ENCODE peak calls at places on chromosomes 13 and 19, in seven cellular contexts. H is astrocyte; M is fibroblast of lung; A is effector memory CD4-positive, alpha-beta T cell; T is thyroid gland; R is mesendoderm; K is keratinocyte. W is an unnamed sample.

GRCh38 chr13:42893346-42893745 is 98.7 kb downstream of the EPSTI1 start:
- DNase-seq in H (peak; percentile 11), M (peak; percentile 69), A (no peak), T (no peak), R (peak; percentile 59), K (no peak), W (no peak)

GRCh38 chr19:41936416-41936850 is 8.2 kb upstream of the ERFL start:
- DNase-seq in H (no peak), M (no peak), A (no peak), T (no peak), R (no peak), K (peak; percentile 52), W (no peak)

GRCh38 chr13:33262069-33262487 is 23.5 kb downstream of the STARD13 start:
- DNase-seq in H (peak; percentile 76), M (no peak), A (no peak), T (no peak), R (peak; percentile 83), K (peak; percentile 78), W (no peak)

GRCh38 chr13:30870049-30870884 is 35.8 kb upstream of the MEDAG start:
- DNase-seq in H (peak; percentile 100), M (peak; percentile 99), A (no peak), T (peak; percentile 31), R (peak; percentile 93), K (peak; percentile 32), W (peak; percentile 64)

GRCh38 chr19:52936151-52936957 is 13.1 kb upstream of the ZNF888 start:
- DNase-seq in H (no peak), M (no peak), A (no peak), T (no peak), R (no peak), K (no peak), W (no peak)

GRCh38 chr13:70856706-70857105 is 748.5 kb upstream of the KLHL1 start:
- DNase-seq in H (no peak), M (no peak), A (no peak), T (no peak), R (no peak), K (no peak), W (no peak)

GRCh38 chr19:47674548-47674947 is 38.7 kb upstream of the EHD2 start:
- DNase-seq in H (no peak), M (no peak), A (no peak), T (no peak), R (no peak), K (no peak), W (no peak)

GRCh38 chr19:18464646-18465045 is 26.7 kb upstream of the ISYNA1 start:
- DNase-seq in H (peak; percentile 93), M (peak; percentile 98), A (no peak), T (peak; percentile 94), R (no peak), K (no peak), W (peak; percentile 81)

GRCh38 chr13:30766957-30767603 is 31.7 kb downstream of the ALOX5AP start:
- DNase-seq in H (peak; percentile 14), M (no peak), A (peak; percentile 5), T (no peak), R (no peak), K (no peak), W (no peak)

GRCh38 chr13:36345438-36346221 is 564 bp downstream of the SPART start:
- DNase-seq in H (peak; percentile 86), M (peak; percentile 93), A (peak; percentile 38), T (peak; percentile 71), R (peak; percentile 91), K (no peak), W (peak; percentile 81)

GRCh38 chr13:27027086-27027667 is 144.4 kb downstream of the USP12 start:
- DNase-seq in H (no peak), M (no peak), A (no peak), T (no peak), R (no peak), K (no peak), W (no peak)

GRCh38 chr13:78978381-78978998 is 319.5 kb upstream of the OBI1 start:
- DNase-seq in H (peak; percentile 34), M (peak; percentile 75), A (peak; percentile 16), T (peak; percentile 21), R (peak; percentile 60), K (no peak), W (no peak)

GRCh38 chr19:3363841-3364500 is 2.4 kb upstream of the NFIC start:
- DNase-seq in H (no peak), M (no peak), A (no peak), T (no peak), R (no peak), K (no peak), W (no peak)
- H3K27me3 ChIP-seq in H (no peaks in the 10 kb centered on the region), M (no peaks in the 10 kb centered on the region), A (no peaks in the 10 kb centered on the region), T (no peaks in the 10 kb centered on the region), R (peaks cover 74% of the 10 kb centered on the region), K (peaks cover 1% of the 10 kb centered on the region), W (peaks cover 1% of the 10 kb centered on the region)

DNA sequence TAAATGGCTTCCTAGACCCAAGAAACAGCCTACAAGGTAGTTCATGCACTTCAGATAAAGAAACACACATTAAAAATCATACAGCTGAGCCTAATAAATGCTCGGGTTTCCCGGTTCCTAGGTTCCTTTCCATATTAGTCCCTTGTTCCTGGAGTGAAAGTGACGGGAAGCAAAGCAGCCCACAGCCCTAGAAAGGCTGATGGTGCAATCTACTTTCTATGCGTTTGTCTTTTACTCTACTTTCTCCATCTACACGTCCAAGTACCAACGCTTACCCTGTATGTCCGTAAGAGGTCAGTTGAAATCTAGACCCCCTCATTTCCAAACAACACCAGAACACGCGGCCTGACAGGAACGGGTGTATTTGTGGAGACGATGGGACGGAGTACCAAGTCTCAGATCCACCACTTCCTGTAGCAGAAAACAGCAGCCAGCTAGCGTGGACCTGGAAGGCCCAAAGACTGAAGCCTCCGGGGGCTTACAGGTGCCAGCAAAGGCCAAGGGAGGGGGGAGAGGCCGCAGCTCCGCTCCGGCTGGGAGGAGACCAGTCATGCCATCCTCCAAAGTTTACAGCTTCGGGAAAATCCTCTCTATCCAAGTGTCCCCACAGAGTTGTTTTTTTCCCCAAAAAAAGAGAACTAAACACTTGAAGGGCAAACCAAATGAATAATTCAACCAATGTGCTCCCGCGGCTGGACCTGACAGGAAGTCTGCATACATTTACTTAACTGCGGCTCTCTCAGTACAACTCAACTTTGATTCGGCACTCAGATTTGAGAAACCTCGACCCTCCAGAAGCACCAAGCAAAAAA is 34.1 kb downstream of the STK24 start:
- DNase-seq in H (no peak), M (no peak), A (no peak), T (no peak), R (no peak), K (no peak), W (no peak)
- H3K4me3 ChIP-seq in H (no peak overlapping the region), M (no peak overlapping the region), A (peak overlapping the region; percentile 50), T (no peak overlapping the region), R (no peak overlapping the region), K (no peak overlapping the region), W (peak overlapping the region; percentile 27)

GRCh38 chr13:48493851-48494250 is 39.0 kb downstream of the RCBTB2 start:
- DNase-seq in H (no peak), M (peak; percentile 63), A (no peak), T (no peak), R (no peak), K (no peak), W (no peak)

GRCh38 chr13:48491423-48492122 is 41.3 kb downstream of the RCBTB2 start:
- DNase-seq in H (no peak), M (no peak), A (no peak), T (no peak), R (no peak), K (no peak), W (no peak)

GRCh38 chr13:48493076-48493765 is 39.7 kb downstream of the RCBTB2 start:
- DNase-seq in H (no peak), M (no peak), A (no peak), T (no peak), R (no peak), K (no peak), W (no peak)

GRCh38 chr13:48490241-48490640 is 42.6 kb downstream of the RCBTB2 start:
- DNase-seq in H (no peak), M (no peak), A (no peak), T (no peak), R (no peak), K (no peak), W (no peak)

DNA sequence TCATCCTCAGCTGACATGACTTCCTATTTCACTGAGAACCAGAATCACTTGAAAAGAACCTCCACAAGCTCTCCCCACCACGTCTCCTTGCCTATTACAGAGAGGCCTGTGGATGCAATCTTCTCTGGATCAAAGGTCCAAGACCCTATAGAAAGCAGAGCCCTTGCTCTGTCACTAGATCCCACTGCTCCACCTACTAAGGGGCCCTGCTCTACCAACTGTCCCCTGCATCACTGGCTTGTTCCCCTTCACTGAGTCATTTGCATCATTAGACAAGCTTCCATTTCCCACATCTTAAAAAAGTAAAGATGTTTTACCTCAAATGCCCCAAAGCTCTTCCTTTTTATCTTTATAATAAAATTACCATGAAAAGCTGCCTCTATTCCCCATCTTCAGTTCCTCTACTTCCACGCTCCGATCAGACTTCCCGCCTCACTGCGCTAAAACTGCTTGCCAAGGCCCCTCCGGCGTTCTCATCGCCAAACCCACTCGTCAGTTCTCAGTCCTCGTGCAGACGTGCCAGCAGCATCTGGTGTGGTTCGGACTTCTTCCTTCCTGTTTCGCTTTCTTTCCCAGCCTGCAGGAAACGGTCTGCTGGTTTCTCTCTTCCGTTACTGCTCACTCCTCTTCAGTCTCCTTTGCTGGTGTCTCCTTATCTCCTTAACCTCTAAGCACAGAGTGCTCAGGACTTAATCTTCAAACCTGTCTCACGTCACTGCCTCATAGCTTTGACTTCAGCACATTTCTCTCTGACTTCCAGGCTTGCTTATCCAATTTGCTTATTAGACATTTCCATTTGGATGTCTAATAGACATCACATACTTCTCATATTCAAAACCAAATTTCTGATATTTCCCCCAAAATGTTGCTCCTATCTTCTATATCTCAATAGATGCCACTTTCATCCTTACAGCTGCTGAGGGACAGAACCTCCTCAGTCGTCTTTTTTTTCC is 40.5 kb downstream of the RCBTB2 start:
- DNase-seq in H (no peak), M (peak; percentile 52), A (peak; percentile 57), T (peak; percentile 30), R (no peak), K (no peak), W (peak; percentile 86)
- H3K27ac ChIP-seq in H (no peak overlapping the region), M (peak overlapping the region; percentile 73), A (peak overlapping the region; percentile 81), T (peak overlapping the region; percentile 20), R (no peak overlapping the region), K (no peak overlapping the region), W (peak overlapping the region; percentile 77)

DNA sequence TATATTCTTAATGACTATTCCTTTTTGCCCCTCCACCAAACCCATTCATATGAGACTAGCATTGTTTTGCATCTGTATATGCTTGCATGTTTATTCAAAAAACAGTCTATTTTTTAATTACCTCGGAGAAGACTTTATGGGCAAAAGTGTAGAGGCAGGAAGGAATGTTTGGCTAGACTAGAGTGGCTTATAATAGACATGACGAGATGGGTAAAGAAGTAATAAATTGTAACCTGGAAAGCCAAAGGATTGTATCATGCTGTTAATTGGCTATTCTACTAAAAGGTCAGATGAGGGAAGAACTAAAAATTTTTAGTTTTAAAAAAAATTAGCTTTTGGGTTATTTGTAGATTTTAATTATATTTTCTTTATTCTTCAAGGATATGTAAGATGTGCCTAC is 91.1 kb downstream of the FNDC3A start:
- DNase-seq in H (no peak), M (no peak), A (no peak), T (no peak), R (no peak), K (no peak), W (no peak)
- H3K27me3 ChIP-seq in H (no peaks in the 10 kb centered on the region), M (no peaks in the 10 kb centered on the region), A (no peaks in the 10 kb centered on the region), T (no peaks in the 10 kb centered on the region), R (no peaks in the 10 kb centered on the region), K (no peaks in the 10 kb centered on the region), W (no peaks in the 10 kb centered on the region)

W was measured in left lung.